ENCODE peak calls at places on chromosomes 3 and 15, in five cellular contexts. One of them, this sample, is unnamed.

GRCh38 chr3:140501054-140501769 is 176.7 kb upstream of the TRIM42 start:
- DNase-seq in stomach: no peak
- DNase-seq in BE2C: no peak
- DNase-seq in body of pancreas: peak
- DNase-seq in AG09319: no peak
- DNase-seq in this sample: peak

GRCh38 chr15:40785158-40785557 is 15.4 kb downstream of the C15orf62 start:
- DNase-seq in stomach: no peak
- DNase-seq in BE2C: no peak
- DNase-seq in body of pancreas: no peak
- DNase-seq in AG09319: no peak
- DNase-seq in this sample: no peak

GRCh38 chr3:10280571-10280970 is 12.2 kb downstream of the GHRL start:
- DNase-seq in stomach: no peak
- DNase-seq in BE2C: no peak
- DNase-seq in body of pancreas: no peak
- DNase-seq in AG09319: no peak
- DNase-seq in this sample: no peak

GRCh38 chr3:189588061-189588817 is 43.0 kb upstream of the TP63 start:
- DNase-seq in stomach: no peak
- DNase-seq in BE2C: no peak
- DNase-seq in body of pancreas: no peak
- DNase-seq in AG09319: peak
- DNase-seq in this sample: no peak

GRCh38 chr3:167783781-167784180 is 48.3 kb downstream of the SERPINI1 start:
- DNase-seq in stomach: no peak
- DNase-seq in BE2C: no peak
- DNase-seq in body of pancreas: no peak
- DNase-seq in AG09319: no peak
- DNase-seq in this sample: no peak

GRCh38 chr3:107578523-107578922 is 55.8 kb downstream of the BBX start:
- DNase-seq in stomach: no peak
- DNase-seq in BE2C: no peak
- DNase-seq in body of pancreas: no peak
- DNase-seq in AG09319: no peak
- DNase-seq in this sample: no peak

GRCh38 chr15:96298217-96298616 is 32.3 kb upstream of the NR2F2 start:
- DNase-seq in stomach: no peak
- DNase-seq in BE2C: no peak
- DNase-seq in body of pancreas: no peak
- DNase-seq in AG09319: no peak
- DNase-seq in this sample: no peak

GRCh38 chr15:57150066-57150865 is 226.0 kb upstream of the CGNL1 start:
- DNase-seq in stomach: no peak
- DNase-seq in BE2C: no peak
- DNase-seq in body of pancreas: no peak
- DNase-seq in AG09319: peak
- DNase-seq in this sample: no peak

GRCh38 chr3:134144694-134145093 is 106.0 kb downstream of the RYK start:
- DNase-seq in stomach: no peak
- DNase-seq in BE2C: no peak
- DNase-seq in body of pancreas: no peak
- DNase-seq in AG09319: no peak
- DNase-seq in this sample: no peak

GRCh38 chr15:38398134-38398533 is 55.8 kb upstream of the FAM98B start:
- DNase-seq in stomach: no peak
- DNase-seq in BE2C: no peak
- DNase-seq in body of pancreas: peak
- DNase-seq in AG09319: peak
- DNase-seq in this sample: peak

GRCh38 chr3:79937567-79937966 is 169.8 kb upstream of the ROBO1 start:
- DNase-seq in stomach: no peak
- DNase-seq in BE2C: no peak
- DNase-seq in body of pancreas: no peak
- DNase-seq in AG09319: no peak
- DNase-seq in this sample: peak

GRCh38 chr15:98777426-98777825 is 129.1 kb downstream of the IGF1R start:
- DNase-seq in stomach: no peak
- DNase-seq in BE2C: no peak
- DNase-seq in body of pancreas: no peak
- DNase-seq in AG09319: no peak
- DNase-seq in this sample: no peak

GRCh38 chr15:58952751-58953150 is 19.3 kb upstream of the SLTM start:
- DNase-seq in stomach: no peak
- DNase-seq in BE2C: no peak
- DNase-seq in body of pancreas: no peak
- DNase-seq in AG09319: no peak
- DNase-seq in this sample: no peak

GRCh38 chr3:16507540-16508241 is 5.8 kb downstream of the RFTN1 start:
- DNase-seq in stomach: no peak
- DNase-seq in BE2C: no peak
- DNase-seq in body of pancreas: no peak
- DNase-seq in AG09319: no peak
- DNase-seq in this sample: no peak

GRCh38 chr3:46559030-46559704 is 6.9 kb downstream of the LRRC2 start:
- DNase-seq in stomach: no peak
- DNase-seq in BE2C: peak
- DNase-seq in body of pancreas: no peak
- DNase-seq in AG09319: no peak
- DNase-seq in this sample: no peak

GRCh38 chr3:119831941-119832371 is 50.1 kb downstream of the NR1I2 start:
- DNase-seq in stomach: no peak
- DNase-seq in BE2C: no peak
- DNase-seq in body of pancreas: no peak
- DNase-seq in AG09319: no peak
- DNase-seq in this sample: no peak

GRCh38 chr3:133444071-133444774 is 44.4 kb downstream of the BFSP2 start:
- DNase-seq in stomach: peak
- DNase-seq in BE2C: no peak
- DNase-seq in body of pancreas: peak
- DNase-seq in AG09319: no peak
- DNase-seq in this sample: peak

GRCh38 chr15:56468271-56468912 is 3.5 kb upstream of the MNS1 start:
- DNase-seq in stomach: no peak
- DNase-seq in BE2C: no peak
- DNase-seq in body of pancreas: no peak
- DNase-seq in AG09319: no peak
- DNase-seq in this sample: no peak

GRCh38 chr3:139935071-139935865 is at the start of gene CLSTN2:
- DNase-seq in stomach: peak
- DNase-seq in BE2C: peak
- DNase-seq in body of pancreas: peak
- DNase-seq in AG09319: no peak
- DNase-seq in this sample: peak

GRCh38 chr3:101988591-101988990 is 139.3 kb downstream of the NFKBIZ start:
- DNase-seq in stomach: no peak
- DNase-seq in BE2C: no peak
- DNase-seq in body of pancreas: no peak
- DNase-seq in AG09319: no peak
- DNase-seq in this sample: no peak

DNA sequence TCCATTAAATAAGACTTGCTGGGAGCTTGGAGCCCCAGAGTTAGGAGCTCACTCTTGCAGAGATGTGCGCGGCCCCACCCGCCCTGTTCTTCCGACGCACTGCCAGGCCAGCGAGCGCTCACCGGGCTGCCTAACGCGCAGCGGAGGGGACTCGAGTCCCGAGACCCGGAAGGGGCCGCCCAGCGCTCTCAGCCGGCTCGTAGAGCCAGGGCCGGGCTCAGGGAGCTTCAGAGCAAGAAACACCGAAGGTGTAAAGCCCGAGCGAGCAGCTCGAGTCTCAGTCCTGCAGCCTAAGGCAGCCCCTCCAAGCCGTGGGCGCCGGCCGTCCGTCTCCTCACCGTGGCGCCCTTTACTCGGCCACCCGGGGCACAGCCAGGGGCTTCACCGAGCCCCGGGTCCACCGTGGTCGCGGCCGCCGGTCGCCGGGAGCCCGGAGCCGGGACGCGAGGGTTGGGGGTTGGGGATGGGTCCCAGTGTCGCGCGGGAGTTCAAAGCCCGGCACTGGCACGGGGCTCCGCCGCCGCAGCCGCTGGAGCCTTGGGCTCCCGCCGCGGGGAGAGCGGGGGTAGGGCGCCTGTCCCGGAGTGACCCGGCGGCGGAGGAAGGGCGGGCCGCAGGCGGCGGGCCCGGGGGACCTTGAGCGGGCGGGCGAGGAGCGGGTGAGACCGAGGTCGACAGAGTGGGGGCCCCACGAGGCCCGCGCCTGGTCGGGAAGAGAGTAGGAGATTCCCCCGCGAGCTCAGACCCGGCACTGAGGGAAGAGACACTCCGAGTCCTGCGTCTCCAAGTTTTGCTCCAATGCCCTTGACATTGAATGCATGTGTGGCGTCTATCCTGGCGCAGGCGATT is 26.9 kb upstream of the THRB start:
- DNase-seq in stomach: peak
- DNase-seq in BE2C: peak
- DNase-seq in body of pancreas: peak
- DNase-seq in AG09319: no peak
- DNase-seq in this sample: peak
- TF ChIP-seq CTCF in stomach: no peak
- TF ChIP-seq CTCF in BE2C: no peak
- TF ChIP-seq CTCF in body of pancreas: peak
- TF ChIP-seq CTCF in AG09319: peak
- TF ChIP-seq CTCF in this sample: no peak

GRCh38 chr3:166685246-166685645 is 694.9 kb downstream of the ZBBX start:
- DNase-seq in stomach: no peak
- DNase-seq in BE2C: no peak
- DNase-seq in body of pancreas: no peak
- DNase-seq in AG09319: no peak
- DNase-seq in this sample: no peak
- TF ChIP-seq CTCF in stomach: no peak
- TF ChIP-seq CTCF in BE2C: no peak
- TF ChIP-seq CTCF in body of pancreas: no peak
- TF ChIP-seq CTCF in AG09319: no peak
- TF ChIP-seq CTCF in this sample: no peak

DNA sequence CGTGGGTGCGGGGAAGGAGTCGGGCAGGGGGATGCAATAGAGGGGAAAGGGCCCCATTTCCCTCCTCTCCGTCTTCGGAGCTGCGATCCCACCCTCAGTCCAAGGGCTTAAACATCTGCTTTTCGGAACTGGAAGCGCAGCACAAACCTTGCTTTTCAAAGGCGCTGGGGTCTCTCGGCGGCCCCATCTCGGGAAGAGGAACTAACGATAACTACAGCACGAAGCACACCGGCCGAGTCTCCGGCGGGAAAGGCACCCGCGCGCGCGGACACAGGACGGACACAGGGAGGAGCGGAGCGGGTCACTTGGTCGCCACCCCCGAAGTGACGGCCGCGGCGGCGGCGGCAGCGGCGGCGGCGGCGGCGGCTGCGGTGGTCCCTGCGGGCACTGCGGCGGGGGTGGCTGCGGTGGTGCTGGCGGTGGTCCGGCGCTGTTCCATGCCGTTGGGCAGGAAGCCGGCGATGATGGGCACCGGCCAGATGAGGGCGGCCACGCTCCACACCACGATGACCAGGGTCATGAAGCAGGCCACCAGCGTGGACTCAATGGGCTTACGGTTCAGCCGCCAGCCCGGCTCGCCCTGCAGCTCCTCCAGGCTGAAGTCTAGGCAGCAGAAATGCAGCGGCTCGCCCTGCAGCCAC is 1.1 kb downstream of the TMEM158 start:
- DNase-seq in stomach: peak
- DNase-seq in BE2C: peak
- DNase-seq in body of pancreas: peak
- DNase-seq in AG09319: no peak
- DNase-seq in this sample: peak
- TF ChIP-seq CTCF in stomach: peak
- TF ChIP-seq CTCF in BE2C: peak
- TF ChIP-seq CTCF in body of pancreas: peak
- TF ChIP-seq CTCF in AG09319: peak
- TF ChIP-seq CTCF in this sample: peak

DNA sequence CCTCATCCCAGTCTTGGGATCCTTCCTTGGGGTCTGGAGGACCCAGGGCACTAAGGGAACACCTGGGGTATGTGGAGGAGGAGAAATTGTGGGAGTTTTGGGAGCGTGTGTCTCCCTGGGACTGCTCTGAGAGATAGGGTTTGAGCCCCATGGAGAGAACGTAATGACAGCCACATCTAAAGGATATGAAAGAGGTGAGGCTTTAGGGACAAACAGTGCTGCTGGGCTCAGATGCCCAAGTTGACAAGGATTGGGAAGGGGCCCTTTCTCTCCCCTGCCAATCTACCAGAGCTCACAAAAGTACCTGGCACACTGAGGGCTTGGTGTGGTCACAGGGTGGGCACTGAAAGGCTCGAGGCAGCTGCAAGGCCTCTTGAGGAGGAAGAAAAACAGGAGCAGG is 13.3 kb upstream of the STARD5 start:
- DNase-seq in stomach: no peak
- DNase-seq in BE2C: no peak
- DNase-seq in body of pancreas: no peak
- DNase-seq in AG09319: no peak
- DNase-seq in this sample: no peak
- TF ChIP-seq CTCF in stomach: no peak
- TF ChIP-seq CTCF in BE2C: no peak
- TF ChIP-seq CTCF in body of pancreas: no peak
- TF ChIP-seq CTCF in AG09319: no peak
- TF ChIP-seq CTCF in this sample: no peak

DNA sequence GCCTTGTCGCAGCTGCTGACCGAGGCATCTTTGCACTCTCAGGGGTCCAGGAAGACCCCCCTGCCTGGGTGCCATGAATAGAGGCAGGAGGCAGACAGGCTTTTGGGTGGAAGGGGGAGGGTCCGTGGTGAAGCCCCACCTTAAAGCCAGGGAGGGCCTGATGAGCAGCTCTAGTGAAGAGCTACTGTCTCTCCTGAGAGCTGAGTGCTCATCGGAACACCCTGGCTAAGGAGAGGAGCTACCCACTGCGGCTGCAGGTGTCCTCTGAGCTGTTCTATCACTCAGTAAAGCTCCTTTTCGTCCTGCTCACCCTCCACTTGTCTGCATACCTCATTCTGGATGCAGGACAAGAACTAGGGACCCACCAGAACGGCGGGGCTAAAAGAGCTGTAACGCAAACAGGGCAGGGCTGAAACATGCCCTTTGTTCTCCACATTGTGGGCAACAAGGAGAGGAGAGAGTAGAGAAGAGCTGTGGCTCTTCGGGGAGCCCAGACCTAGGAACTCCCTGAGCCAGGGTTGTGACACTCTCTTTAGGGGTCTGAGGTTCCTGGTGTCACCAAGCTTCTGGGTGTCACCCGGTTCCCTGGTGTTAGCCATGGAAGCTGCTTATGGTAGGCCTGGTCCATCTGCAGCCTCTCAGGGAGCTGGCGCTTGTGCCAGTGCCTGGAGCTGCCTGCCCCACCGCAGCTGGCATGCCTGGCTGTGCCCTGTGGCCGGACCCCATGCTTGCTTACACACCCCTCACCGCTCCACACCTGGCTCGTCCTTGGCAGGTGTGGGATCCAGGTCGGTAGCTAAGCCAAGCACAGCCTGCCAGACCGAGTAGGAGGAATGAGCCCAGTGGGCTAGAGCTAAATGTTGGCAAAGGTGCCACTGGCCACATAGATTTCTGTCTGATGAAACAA is 26.2 kb upstream of the TFG start:
- DNase-seq in stomach: no peak
- DNase-seq in BE2C: no peak
- DNase-seq in body of pancreas: no peak
- DNase-seq in AG09319: no peak
- DNase-seq in this sample: no peak
- TF ChIP-seq CTCF in stomach: no peak
- TF ChIP-seq CTCF in BE2C: no peak
- TF ChIP-seq CTCF in body of pancreas: no peak
- TF ChIP-seq CTCF in AG09319: no peak
- TF ChIP-seq CTCF in this sample: no peak